ENCODE peak calls at places on chromosomes 11 and 22, in eight cellular contexts. M is brain microvascular endothelial cell, W is GM23338, T is Caco-2, I is mesendoderm, Y is RWPE2, E is upper lobe of right lung, R is tibial nerve. N is an unnamed sample. For H3K36me3, the result is how much of the 10 kb centered on the place peaks cover.

GRCh38 chr11:33997473-33998347 is 53.8 kb upstream of the CAPRIN1 start:
- DNase-seq in M (no peak), W (no peak), T (no peak), I (peak), Y (no peak), E (no peak), R (no peak), N (peak)

GRCh38 chr11:125593113-125593761 is 585 bp downstream of the STT3A start:
- DNase-seq in M (peak), W (peak), T (peak), I (no peak), Y (peak), E (no peak), R (no peak), N (peak)

GRCh38 chr11:88104408-88104807 is 70.8 kb downstream of the RAB38 start:
- DNase-seq in M (no peak), W (no peak), T (no peak), I (no peak), Y (no peak), E (no peak), R (no peak), N (no peak)

GRCh38 chr22:24285245-24285644 is 14.6 kb downstream of the SPECC1L start:
- DNase-seq in M (no peak), W (no peak), T (no peak), I (no peak), Y (no peak), E (no peak), R (no peak), N (no peak)

GRCh38 chr11:24406980-24407379 is 89.9 kb upstream of the LUZP2 start:
- DNase-seq in M (no peak), W (no peak), T (no peak), I (no peak), Y (no peak), E (no peak), R (no peak), N (no peak)

GRCh38 chr22:48705159-48705916 is 1122.3 kb downstream of the BRD1 start:
- DNase-seq in M (no peak), W (no peak), T (peak), I (no peak), Y (peak), E (peak), R (no peak), N (no peak)

GRCh38 chr22:50206599-50206998 is 5.8 kb downstream of the SELENOO start:
- DNase-seq in M (peak), W (peak), T (no peak), I (peak), Y (no peak), E (peak), R (no peak), N (no peak)

GRCh38 chr11:111440416-111441205 is 61.5 kb upstream of the POU2AF1 start:
- DNase-seq in M (no peak), W (no peak), T (no peak), I (no peak), Y (no peak), E (no peak), R (no peak), N (no peak)

GRCh38 chr11:119764108-119764874 is 35.3 kb upstream of the NECTIN1 start:
- DNase-seq in M (peak), W (peak), T (no peak), I (peak), Y (no peak), E (peak), R (no peak), N (peak)

GRCh38 chr22:47775686-47776085 is 1013.2 kb downstream of the TBC1D22A start:
- DNase-seq in M (no peak), W (no peak), T (no peak), I (no peak), Y (no peak), E (no peak), R (no peak), N (peak)

GRCh38 chr11:31340903-31341572 is 28.5 kb downstream of the DCDC1 start:
- DNase-seq in M (peak), W (peak), T (no peak), I (peak), Y (no peak), E (no peak), R (no peak), N (no peak)

GRCh38 chr11:64590763-64591221 is at the start of gene SLC22A12:
- DNase-seq in M (no peak), W (no peak), T (no peak), I (no peak), Y (peak), E (peak), R (no peak), N (no peak)

GRCh38 chr11:130062030-130062429 is 7.7 kb upstream of the APLP2 start:
- DNase-seq in M (no peak), W (no peak), T (no peak), I (no peak), Y (no peak), E (no peak), R (no peak), N (no peak)

GRCh38 chr11:67400251-67400941 is 1.3 kb downstream of the PPP1CA start:
- DNase-seq in M (no peak), W (no peak), T (no peak), I (no peak), Y (no peak), E (no peak), R (no peak), N (no peak)

GRCh38 chr11:114150671-114151070 is 91.2 kb downstream of the ZBTB16 start:
- DNase-seq in M (no peak), W (no peak), T (no peak), I (no peak), Y (no peak), E (no peak), R (no peak), N (no peak)

GRCh38 chr22:21845558-21846452 is 21.6 kb downstream of the MAPK1 start:
- DNase-seq in M (no peak), W (no peak), T (no peak), I (no peak), Y (no peak), E (no peak), R (no peak), N (no peak)

GRCh38 chr22:17777005-17777716 is 2.9 kb upstream of the BID start:
- DNase-seq in M (no peak), W (no peak), T (no peak), I (no peak), Y (no peak), E (peak), R (no peak), N (no peak)

GRCh38 chr11:63489879-63490278 is 1.1 kb downstream of the PLAAT5 start:
- DNase-seq in M (peak), W (peak), T (no peak), I (peak), Y (no peak), E (no peak), R (no peak), N (no peak)

GRCh38 chr11:128235958-128236357 is 351.4 kb downstream of the ETS1 start:
- DNase-seq in M (no peak), W (no peak), T (no peak), I (no peak), Y (no peak), E (no peak), R (no peak), N (no peak)

GRCh38 chr22:40512426-40513136 is 123.9 kb downstream of the MRTFA start:
- DNase-seq in M (peak), W (no peak), T (no peak), I (peak), Y (no peak), E (no peak), R (peak), N (peak)

GRCh38 chr11:66268953-66269906 is 791 bp downstream of the RAB1B start:
- DNase-seq in M (no peak), W (peak), T (peak), I (peak), Y (peak), E (peak), R (no peak), N (peak)

GRCh38 chr11:35558468-35558867 is 33.1 kb upstream of the PAMR1 start:
- DNase-seq in M (no peak), W (no peak), T (no peak), I (no peak), Y (no peak), E (no peak), R (peak), N (no peak)

GRCh38 chr11:12103411-12104225 is 6.8 kb upstream of the MICAL2 start:
- DNase-seq in M (no peak), W (no peak), T (no peak), I (no peak), Y (no peak), E (no peak), R (no peak), N (no peak)

GRCh38 chr22:36301851-36302250 is 48.9 kb downstream of the APOL1 start:
- DNase-seq in M (no peak), W (no peak), T (no peak), I (no peak), Y (no peak), E (no peak), R (no peak), N (no peak)
- H3K36me3 ChIP-seq in M (half or more), W (half or more), T (under half), I (half or more), Y (half or more), E (half or more), R (half or more), N (half or more)

GRCh38 chr11:131391161-131391560 is 20.7 kb downstream of the NTM start:
- DNase-seq in M (no peak), W (no peak), T (no peak), I (no peak), Y (no peak), E (no peak), R (no peak), N (no peak)

GRCh38 chr11:131386408-131386807 is 16.0 kb downstream of the NTM start:
- DNase-seq in M (no peak), W (no peak), T (no peak), I (no peak), Y (no peak), E (no peak), R (no peak), N (no peak)

GRCh38 chr11:131392528-131393255 is 22.3 kb downstream of the NTM start:
- DNase-seq in M (no peak), W (peak), T (no peak), I (peak), Y (no peak), E (no peak), R (no peak), N (no peak)

GRCh38 chr11:131385763-131386394 is 15.5 kb downstream of the NTM start:
- DNase-seq in M (no peak), W (no peak), T (no peak), I (no peak), Y (no peak), E (no peak), R (no peak), N (no peak)

GRCh38 chr11:131389582-131389981 is 19.2 kb downstream of the NTM start:
- DNase-seq in M (no peak), W (no peak), T (no peak), I (no peak), Y (no peak), E (no peak), R (no peak), N (no peak)
- H3K4me3 ChIP-seq in M (no peak), W (no peak), T (no peak), I (no peak), Y (no peak), E (no peak), R (no peak), N (no peak)

GRCh38 chr11:21541226-21541625 is 651.7 kb upstream of the ANO5 start:
- DNase-seq in M (no peak), W (no peak), T (no peak), I (no peak), Y (no peak), E (no peak), R (no peak), N (no peak)
- H3K36me3 ChIP-seq in M (under half), W (under half), T (under half), I (under half), Y (under half), E (under half), R (under half), N (under half)

DNA sequence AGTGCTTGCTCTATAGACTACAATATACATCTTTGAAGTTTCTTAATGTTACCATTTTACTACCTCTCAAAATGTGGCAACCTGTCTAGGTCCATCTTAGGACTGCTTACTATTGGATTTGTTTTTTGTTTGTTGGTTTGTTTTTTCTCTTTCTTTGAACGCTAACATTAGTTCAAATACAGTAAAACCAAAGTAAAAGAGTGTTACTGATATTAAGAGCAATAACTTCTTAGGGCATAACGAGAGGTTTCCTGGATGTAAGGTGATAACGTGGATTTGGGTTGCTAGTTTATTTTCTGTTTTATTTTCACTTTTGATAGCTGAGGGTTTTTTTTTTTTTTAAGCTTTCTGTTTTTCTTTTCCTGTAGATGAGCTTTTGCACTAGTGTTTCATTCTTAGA is 43.6 kb downstream of the TMEM135 start:
- DNase-seq in M (no peak), W (no peak), T (no peak), I (no peak), Y (no peak), E (no peak), R (no peak), N (no peak)
- H3K4me3 ChIP-seq in M (no peak), W (no peak), T (no peak), I (no peak), Y (no peak), E (peak), R (no peak), N (no peak)

DNA sequence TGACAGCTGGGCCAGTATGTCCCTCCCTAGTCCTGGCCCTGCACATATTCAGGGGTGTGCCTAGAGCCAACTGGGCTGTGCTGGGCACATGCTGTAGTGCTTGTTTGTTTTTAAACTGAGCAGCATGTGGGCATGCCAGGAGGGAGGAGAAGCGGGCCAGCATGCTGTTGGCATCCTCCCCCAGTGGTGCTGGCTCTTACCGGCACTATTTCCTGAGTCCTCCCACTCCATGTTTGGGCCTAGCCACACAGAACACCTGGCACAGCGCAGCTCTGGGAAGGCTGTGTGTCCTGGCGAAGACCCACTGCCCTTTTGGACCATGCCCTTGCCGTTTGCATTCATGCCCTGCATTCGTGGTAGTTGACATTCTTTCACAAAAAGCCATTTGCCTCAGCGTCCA is 13.4 kb downstream of the DGCR8 start:
- DNase-seq in M (no peak), W (no peak), T (no peak), I (no peak), Y (no peak), E (peak), R (no peak), N (peak)
- H3K36me3 ChIP-seq in M (half or more), W (half or more), T (under half), I (under half), Y (half or more), E (half or more), R (under half), N (half or more)

GRCh38 chr11:69293819-69294505 is at the start of gene MYEOV:
- DNase-seq in M (no peak), W (peak), T (peak), I (peak), Y (no peak), E (peak), R (no peak), N (peak)
- H3K4me3 ChIP-seq in M (no peak), W (no peak), T (no peak), I (no peak), Y (no peak), E (no peak), R (no peak), N (no peak)

GRCh38 chr22:46356496-46357185 is 21.1 kb downstream of the TRMU start:
- DNase-seq in M (no peak), W (no peak), T (no peak), I (no peak), Y (no peak), E (peak), R (no peak), N (no peak)
- H3K36me3 ChIP-seq in M (under half), W (under half), T (under half), I (under half), Y (half or more), E (under half), R (under half), N (under half)